ENCODE peak calls at places on chromosomes 4 and X, in seven cellular contexts. N is T-helper 22 cell; V is astrocyte of the spinal cord; L is mesenchymal stem cell; U is sigmoid colon; G is activated naive CD8-positive, alpha-beta T cell treated with anti-CD3 and anti-CD28 coated beads for 36 hours; I is kidney. O is an unnamed sample.

GRCh38 chrX:115616943-115617563 is 56.1 kb downstream of the PLS3 start:
- DNase-seq in U (no peak), G (peak; percentile 1), L (peak; percentile 66), I (no peak), V (peak; percentile 90), N (no peak), O (peak; percentile 60)

GRCh38 chrX:1306909-1307625 is 29.5 kb upstream of the IL3RA start:
- DNase-seq in U (no peak), L (no peak), N (no peak), I (peak; percentile 34), V (no peak), G (no peak), O (no peak)

GRCh38 chrX:123833387-123833786 is 26.5 kb upstream of the XIAP start:
- DNase-seq in G (peak; percentile 46), N (peak; percentile 3), U (peak; percentile 71), I (no peak), V (peak; percentile 40), L (peak; percentile 48), O (peak; percentile 40)

GRCh38 chr4:82775243-82775642 is 23.4 kb downstream of the SCD5 start:
- DNase-seq in V (no peak), N (no peak), L (no peak), I (no peak), U (no peak), G (no peak), O (no peak)

GRCh38 chr4:7428261-7429068 is 6.3 kb downstream of the PSAPL1 start:
- DNase-seq in G (no peak), L (no peak), V (no peak), U (peak; percentile 55), N (no peak), I (no peak), O (no peak)

GRCh38 chrX:39491548-39492297 is 606.0 kb downstream of the BCOR start:
- DNase-seq in U (no peak), L (no peak), N (peak; percentile 12), V (no peak), G (peak; percentile 53), I (no peak), O (no peak)

GRCh38 chrX:37783284-37783683 is 3.4 kb downstream of the CYBB start:
- DNase-seq in L (no peak), N (no peak), I (no peak), V (no peak), G (no peak), U (no peak), O (no peak)

GRCh38 chrX:154374361-154375155 is at the start of gene FLNA:
- DNase-seq in U (peak; percentile 89), V (no peak), G (peak; percentile 51), N (no peak), L (peak; percentile 14), I (peak; percentile 83), O (no peak)

GRCh38 chr4:111678466-111678865 is 466.8 kb upstream of the FAM241A start:
- DNase-seq in U (no peak), I (no peak), V (peak; percentile 53), N (no peak), G (no peak), L (peak; percentile 69), O (no peak)

GRCh38 chrX:18353931-18354368 is 538 bp downstream of the SCML2 start:
- DNase-seq in V (no peak), G (peak; percentile 14), N (no peak), I (no peak), L (no peak), U (no peak), O (peak; percentile 34)

GRCh38 chr4:148444296-148445070 is 2.3 kb upstream of the NR3C2 start:
- DNase-seq in G (peak; percentile 57), U (peak; percentile 71), L (peak; percentile 5), I (peak; percentile 79), V (no peak), N (peak; percentile 37), O (no peak)